ENCODE peak calls at places on chromosomes 6 and 20, in nine cellular contexts. Q is astrocyte of the spinal cord; F is activated CD8-positive, alpha-beta memory T cell treated with anti-CD3 and anti-CD28 coated beads, Interleukin-2, amount 10 ng/mL, durations not matched to agents 7 days and 5 days; W is stimulated activated CD4-positive, alpha-beta T cell treated with anti-CD3 and anti-CD28 coated beads, Interleukin-1b, Interleukin-23, amount 100 ng/mL, for 24 hours; B is mucosa of descending colon; C is hepatocyte; L is psoas muscle; S is A549; R is myocyte. G is an unnamed sample.
A peak's percentile ranks its signal among the peaks of the same experiment; 100 is the strongest.

GRCh38 chr6:44650947-44651346 is 263.4 kb downstream of the CDC5L start:
- DNase-seq in Q (no peak), L (no peak), S (no peak), B (no peak), W (no peak), F (no peak), R (no peak), C (no peak), G (no peak)

GRCh38 chr20:49646126-49646525 is 67.6 kb downstream of the B4GALT5 start:
- DNase-seq in L (no peak), S (no peak), W (no peak), Q (peak; percentile 65), F (no peak), C (no peak), R (no peak), B (no peak), G (no peak)

GRCh38 chr6:96142142-96142541 is 126.4 kb downstream of the FUT9 start:
- DNase-seq in F (no peak), Q (no peak), B (no peak), W (no peak), L (no peak), S (no peak), R (no peak), C (no peak), G (no peak)

GRCh38 chr20:36929290-36929689 is 22.2 kb downstream of the SAMHD1 start:
- DNase-seq in R (no peak), S (no peak), F (no peak), Q (no peak), C (no peak), B (no peak), L (no peak), W (no peak), G (no peak)

GRCh38 chr6:27770724-27771123 is 141.5 kb downstream of the OR2B2 start:
- DNase-seq in Q (no peak), S (no peak), L (no peak), R (no peak), W (no peak), F (no peak), B (no peak), C (no peak), G (no peak)

GRCh38 chr20:39112196-39112743 is 150.1 kb downstream of the DHX35 start:
- DNase-seq in Q (peak; percentile 35), W (no peak), R (peak; percentile 40), B (no peak), L (no peak), S (peak; percentile 88), F (peak; percentile 43), C (peak; percentile 82), G (peak; percentile 80)

GRCh38 chr20:44765647-44766367 is 20.1 kb downstream of the KCNK15 start:
- DNase-seq in R (no peak), L (no peak), B (no peak), W (no peak), Q (no peak), C (no peak), S (no peak), F (no peak), G (no peak)

GRCh38 chr20:43975096-43975768 is 60.6 kb downstream of the TOX2 start:
- DNase-seq in W (no peak), R (no peak), C (no peak), S (peak; percentile 54), Q (peak; percentile 85), B (no peak), L (no peak), F (no peak), G (no peak)

GRCh38 chr20:35273449-35274171 is 4.3 kb downstream of the MMP24OS start:
- DNase-seq in F (no peak), S (no peak), B (no peak), W (no peak), C (no peak), L (peak; percentile 63), Q (no peak), R (peak; percentile 54), G (no peak)

GRCh38 chr6:1871936-1872335 is 262.2 kb downstream of the FOXC1 start:
- DNase-seq in R (peak; percentile 62), F (no peak), C (no peak), B (no peak), L (no peak), S (no peak), W (no peak), Q (no peak), G (no peak)

GRCh38 chr6:156862711-156863110 is 85.5 kb downstream of the ARID1B start:
- DNase-seq in W (peak; percentile 43), Q (no peak), R (no peak), L (no peak), F (no peak), C (no peak), B (no peak), S (no peak), G (no peak)

GRCh38 chr20:10985536-10985935 is 311.7 kb upstream of the JAG1 start:
- DNase-seq in W (no peak), S (no peak), L (no peak), F (no peak), C (no peak), B (no peak), R (peak; percentile 59), Q (peak; percentile 82), G (no peak)

GRCh38 chr6:84089081-84089480 is 55.5 kb downstream of the MRAP2 start:
- DNase-seq in C (no peak), R (no peak), Q (no peak), B (no peak), F (no peak), S (no peak), W (no peak), L (no peak), G (no peak)

GRCh38 chr20:33981964-33982363 is 11.7 kb upstream of the RALY start:
- DNase-seq in C (no peak), R (no peak), F (no peak), S (no peak), B (no peak), W (no peak), Q (no peak), L (no peak), G (peak; percentile 33)

GRCh38 chr6:146775227-146775626 is 176.5 kb downstream of the ADGB start:
- DNase-seq in W (no peak), B (no peak), C (no peak), R (no peak), L (no peak), S (no peak), F (no peak), Q (peak; percentile 7), G (no peak)

GRCh38 chr6:33213166-33213988 is 5.1 kb downstream of the RING1 start:
- DNase-seq in W (no peak), C (no peak), R (peak; percentile 42), L (no peak), B (peak; percentile 55), Q (no peak), S (no peak), F (peak; percentile 40), G (no peak)

GRCh38 chr6:71733970-71734899 is 152.1 kb upstream of the RIMS1 start:
- DNase-seq in F (no peak), R (peak; percentile 27), W (no peak), L (no peak), S (no peak), Q (peak; percentile 45), B (no peak), C (no peak), G (no peak)

GRCh38 chr6:35181933-35182612 is 31.7 kb upstream of the SCUBE3 start:
- DNase-seq in B (peak; percentile 61), L (peak; percentile 81), F (no peak), R (peak; percentile 67), C (peak; percentile 65), Q (peak; percentile 94), S (peak; percentile 45), W (no peak), G (no peak)

GRCh38 chr20:15618912-15619311 is 954.3 kb downstream of the KIF16B start:
- DNase-seq in Q (no peak), F (no peak), S (no peak), W (no peak), B (no peak), R (no peak), L (no peak), C (no peak), G (no peak)

GRCh38 chr6:170470673-170471072 is 82.4 kb downstream of the PSMB1 start:
- DNase-seq in F (no peak), Q (no peak), W (no peak), C (no peak), L (no peak), B (no peak), R (no peak), S (no peak), G (no peak)

GRCh38 chr6:134122775-134123174 is 70.4 kb upstream of the SLC2A12 start:
- DNase-seq in Q (no peak), L (no peak), B (no peak), S (no peak), W (no peak), C (no peak), F (no peak), R (no peak), G (no peak)

GRCh38 chr6:39453956-39454524 is 131.5 kb upstream of the KCNK16 start:
- DNase-seq in F (no peak), R (no peak), W (no peak), L (no peak), C (no peak), Q (no peak), S (no peak), B (no peak), G (no peak)

GRCh38 chr6:153957409-153957808 is 81.6 kb upstream of the OPRM1 start:
- DNase-seq in R (no peak), W (no peak), B (no peak), Q (no peak), F (no peak), C (no peak), S (no peak), L (no peak), G (no peak)

GRCh38 chr6:99219788-99220187 is 129.7 kb downstream of the FAXC start:
- DNase-seq in C (peak; percentile 49), F (no peak), S (no peak), L (no peak), R (peak; percentile 24), B (no peak), Q (no peak), W (no peak), G (peak; percentile 48)

GRCh38 chr20:16707674-16708073 is 22.2 kb upstream of the SNRPB2 start:
- DNase-seq in F (no peak), C (no peak), B (no peak), R (no peak), S (no peak), L (no peak), Q (no peak), W (no peak), G (no peak)

G was measured in Caco-2.